ENCODE peak calls at places on chromosomes 3 and 15, in ten cellular contexts. One of them, this sample, is unnamed.

GRCh38 chr3:99845335-99845734 is 27.7 kb downstream of the CMSS1 start:
- DNase-seq in prostate gland: no peak
- DNase-seq in HL-60: peak
- DNase-seq in GM23338: no peak
- DNase-seq in HepG2: no peak
- DNase-seq in upper lobe of left lung: no peak
- DNase-seq in spleen: no peak
- DNase-seq in stomach: no peak
- DNase-seq in transverse colon: no peak
- DNase-seq in suprapubic skin: no peak
- DNase-seq in this sample: no peak

GRCh38 chr3:30658328-30659052 is 52.1 kb downstream of the TGFBR2 start:
- DNase-seq in prostate gland: no peak
- DNase-seq in HL-60: no peak
- DNase-seq in GM23338: no peak
- DNase-seq in HepG2: peak
- DNase-seq in upper lobe of left lung: peak
- DNase-seq in spleen: no peak
- DNase-seq in stomach: no peak
- DNase-seq in transverse colon: no peak
- DNase-seq in suprapubic skin: no peak
- DNase-seq in this sample: peak

GRCh38 chr3:41362638-41363559 is 163.6 kb downstream of the CTNNB1 start:
- DNase-seq in prostate gland: no peak
- DNase-seq in HL-60: no peak
- DNase-seq in GM23338: peak
- DNase-seq in HepG2: peak
- DNase-seq in upper lobe of left lung: no peak
- DNase-seq in spleen: no peak
- DNase-seq in stomach: no peak
- DNase-seq in transverse colon: no peak
- DNase-seq in suprapubic skin: no peak
- DNase-seq in this sample: no peak

GRCh38 chr15:25866251-25866650 is 3.1 kb upstream of the ATP10A start:
- DNase-seq in prostate gland: no peak
- DNase-seq in HL-60: no peak
- DNase-seq in GM23338: no peak
- DNase-seq in HepG2: no peak
- DNase-seq in upper lobe of left lung: no peak
- DNase-seq in spleen: no peak
- DNase-seq in stomach: no peak
- DNase-seq in transverse colon: no peak
- DNase-seq in suprapubic skin: no peak
- DNase-seq in this sample: no peak

GRCh38 chr3:5220667-5221431 is 33.3 kb downstream of the EDEM1 start:
- DNase-seq in prostate gland: no peak
- DNase-seq in HL-60: no peak
- DNase-seq in GM23338: no peak
- DNase-seq in HepG2: no peak
- DNase-seq in upper lobe of left lung: no peak
- DNase-seq in spleen: no peak
- DNase-seq in stomach: no peak
- DNase-seq in transverse colon: no peak
- DNase-seq in suprapubic skin: no peak
- DNase-seq in this sample: no peak

GRCh38 chr3:100869787-100870186 is 123.4 kb downstream of the ABI3BP start:
- DNase-seq in prostate gland: no peak
- DNase-seq in HL-60: no peak
- DNase-seq in GM23338: no peak
- DNase-seq in HepG2: no peak
- DNase-seq in upper lobe of left lung: no peak
- DNase-seq in spleen: no peak
- DNase-seq in stomach: no peak
- DNase-seq in transverse colon: no peak
- DNase-seq in suprapubic skin: no peak
- DNase-seq in this sample: no peak

GRCh38 chr3:10516835-10517465 is 11.6 kb upstream of the ATP2B2 start:
- DNase-seq in prostate gland: no peak
- DNase-seq in HL-60: no peak
- DNase-seq in GM23338: no peak
- DNase-seq in HepG2: no peak
- DNase-seq in upper lobe of left lung: peak
- DNase-seq in spleen: peak
- DNase-seq in stomach: no peak
- DNase-seq in transverse colon: no peak
- DNase-seq in suprapubic skin: peak
- DNase-seq in this sample: no peak

GRCh38 chr3:42702066-42702951 is at the start of gene HHATL:
- DNase-seq in prostate gland: no peak
- DNase-seq in HL-60: no peak
- DNase-seq in GM23338: no peak
- DNase-seq in HepG2: no peak
- DNase-seq in upper lobe of left lung: peak
- DNase-seq in spleen: no peak
- DNase-seq in stomach: peak
- DNase-seq in transverse colon: no peak
- DNase-seq in suprapubic skin: no peak
- DNase-seq in this sample: no peak

GRCh38 chr3:105473521-105474223 is 107.0 kb downstream of the ALCAM start:
- DNase-seq in prostate gland: no peak
- DNase-seq in HL-60: no peak
- DNase-seq in GM23338: no peak
- DNase-seq in HepG2: no peak
- DNase-seq in upper lobe of left lung: no peak
- DNase-seq in spleen: no peak
- DNase-seq in stomach: no peak
- DNase-seq in transverse colon: no peak
- DNase-seq in suprapubic skin: no peak
- DNase-seq in this sample: no peak

GRCh38 chr15:58453931-58454793 is 22.4 kb downstream of the LIPC start:
- DNase-seq in prostate gland: no peak
- DNase-seq in HL-60: peak
- DNase-seq in GM23338: no peak
- DNase-seq in HepG2: no peak
- DNase-seq in upper lobe of left lung: no peak
- DNase-seq in spleen: no peak
- DNase-seq in stomach: no peak
- DNase-seq in transverse colon: no peak
- DNase-seq in suprapubic skin: no peak
- DNase-seq in this sample: no peak

GRCh38 chr3:134295930-134296329 is 45.3 kb upstream of the RYK start:
- DNase-seq in prostate gland: no peak
- DNase-seq in HL-60: no peak
- DNase-seq in GM23338: no peak
- DNase-seq in HepG2: no peak
- DNase-seq in upper lobe of left lung: no peak
- DNase-seq in spleen: no peak
- DNase-seq in stomach: no peak
- DNase-seq in transverse colon: no peak
- DNase-seq in suprapubic skin: no peak
- DNase-seq in this sample: no peak

GRCh38 chr3:138113309-138113708 is 2.1 kb downstream of the DZIP1L start:
- DNase-seq in prostate gland: no peak
- DNase-seq in HL-60: no peak
- DNase-seq in GM23338: peak
- DNase-seq in HepG2: no peak
- DNase-seq in upper lobe of left lung: no peak
- DNase-seq in spleen: no peak
- DNase-seq in stomach: no peak
- DNase-seq in transverse colon: no peak
- DNase-seq in suprapubic skin: no peak
- DNase-seq in this sample: no peak

DNA sequence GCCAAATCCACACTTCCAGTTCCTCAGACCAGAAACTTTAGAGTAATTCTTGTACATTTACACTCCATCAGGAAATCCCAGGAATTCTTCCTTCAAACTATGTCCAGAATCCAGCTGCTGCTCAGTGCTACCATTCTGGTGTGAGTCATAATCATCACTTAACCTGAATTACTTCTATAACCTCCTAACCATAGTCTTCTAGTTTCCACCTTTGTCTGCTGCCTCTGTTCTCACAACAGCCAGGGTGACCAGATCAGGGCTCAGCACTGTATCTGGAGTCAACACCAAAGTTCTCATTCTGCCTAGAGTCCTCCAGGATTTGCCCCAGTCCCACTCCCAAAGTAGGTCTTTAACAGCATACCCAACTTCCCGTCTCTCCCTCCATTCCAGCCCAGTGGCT is 3.4 kb downstream of the CLDND1 start:
- DNase-seq in prostate gland: no peak
- DNase-seq in HL-60: no peak
- DNase-seq in GM23338: no peak
- DNase-seq in HepG2: no peak
- DNase-seq in upper lobe of left lung: no peak
- DNase-seq in spleen: no peak
- DNase-seq in stomach: no peak
- DNase-seq in transverse colon: no peak
- DNase-seq in suprapubic skin: no peak
- DNase-seq in this sample: no peak
- TF ChIP-seq POLR2AphosphoS5 in prostate gland: no peak
- TF ChIP-seq POLR2AphosphoS5 in HL-60: no peak
- TF ChIP-seq POLR2AphosphoS5 in GM23338: no peak
- TF ChIP-seq POLR2AphosphoS5 in HepG2: no peak
- TF ChIP-seq POLR2AphosphoS5 in upper lobe of left lung: no peak
- TF ChIP-seq POLR2AphosphoS5 in spleen: no peak
- TF ChIP-seq POLR2AphosphoS5 in stomach: no peak
- TF ChIP-seq POLR2AphosphoS5 in transverse colon: no peak
- TF ChIP-seq POLR2AphosphoS5 in suprapubic skin: no peak
- TF ChIP-seq POLR2AphosphoS5 in this sample: no peak

GRCh38 chr15:75455982-75456531 is 4.6 kb upstream of the SIN3A start:
- DNase-seq in prostate gland: no peak
- DNase-seq in HL-60: peak
- DNase-seq in GM23338: peak
- DNase-seq in HepG2: peak
- DNase-seq in upper lobe of left lung: peak
- DNase-seq in spleen: no peak
- DNase-seq in stomach: peak
- DNase-seq in transverse colon: peak
- DNase-seq in suprapubic skin: peak
- DNase-seq in this sample: no peak
- TF ChIP-seq POLR2AphosphoS5 in prostate gland: no peak
- TF ChIP-seq POLR2AphosphoS5 in HL-60: peak
- TF ChIP-seq POLR2AphosphoS5 in GM23338: no peak
- TF ChIP-seq POLR2AphosphoS5 in HepG2: peak
- TF ChIP-seq POLR2AphosphoS5 in upper lobe of left lung: peak
- TF ChIP-seq POLR2AphosphoS5 in spleen: peak
- TF ChIP-seq POLR2AphosphoS5 in stomach: no peak
- TF ChIP-seq POLR2AphosphoS5 in transverse colon: peak
- TF ChIP-seq POLR2AphosphoS5 in suprapubic skin: no peak
- TF ChIP-seq POLR2AphosphoS5 in this sample: no peak

DNA sequence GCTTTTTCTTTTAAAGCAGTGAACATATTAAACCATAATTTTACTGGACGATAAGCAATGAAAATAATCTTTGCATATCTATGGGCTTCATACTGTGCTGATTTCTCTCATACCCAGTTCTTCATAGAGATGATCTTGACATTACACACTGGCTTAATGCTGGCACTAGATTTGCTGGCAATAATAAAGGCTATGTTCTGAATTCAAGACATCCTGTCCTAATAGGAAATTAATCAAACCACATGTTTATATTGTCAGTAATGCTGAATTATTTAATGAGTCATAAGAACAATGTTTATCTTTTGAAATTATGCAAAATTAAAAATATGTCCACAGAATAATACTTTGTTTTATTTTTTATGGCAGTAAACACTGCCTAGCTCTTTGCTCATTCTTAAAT is 643.2 kb downstream of the OTOL1 start:
- DNase-seq in prostate gland: no peak
- DNase-seq in HL-60: no peak
- DNase-seq in GM23338: no peak
- DNase-seq in HepG2: no peak
- DNase-seq in upper lobe of left lung: no peak
- DNase-seq in spleen: no peak
- DNase-seq in stomach: no peak
- DNase-seq in transverse colon: no peak
- DNase-seq in suprapubic skin: no peak
- DNase-seq in this sample: no peak
- TF ChIP-seq POLR2AphosphoS5 in prostate gland: no peak
- TF ChIP-seq POLR2AphosphoS5 in HL-60: no peak
- TF ChIP-seq POLR2AphosphoS5 in GM23338: no peak
- TF ChIP-seq POLR2AphosphoS5 in HepG2: no peak
- TF ChIP-seq POLR2AphosphoS5 in upper lobe of left lung: no peak
- TF ChIP-seq POLR2AphosphoS5 in spleen: no peak
- TF ChIP-seq POLR2AphosphoS5 in stomach: no peak
- TF ChIP-seq POLR2AphosphoS5 in transverse colon: no peak
- TF ChIP-seq POLR2AphosphoS5 in suprapubic skin: no peak
- TF ChIP-seq POLR2AphosphoS5 in this sample: no peak

GRCh38 chr3:120602682-120603081 is 6.5 kb downstream of the NDUFB4 start:
- DNase-seq in prostate gland: no peak
- DNase-seq in HL-60: no peak
- DNase-seq in GM23338: no peak
- DNase-seq in HepG2: no peak
- DNase-seq in upper lobe of left lung: no peak
- DNase-seq in spleen: no peak
- DNase-seq in stomach: no peak
- DNase-seq in transverse colon: no peak
- DNase-seq in suprapubic skin: no peak
- DNase-seq in this sample: no peak
- TF ChIP-seq POLR2AphosphoS5 in prostate gland: no peak
- TF ChIP-seq POLR2AphosphoS5 in HL-60: peak
- TF ChIP-seq POLR2AphosphoS5 in GM23338: no peak
- TF ChIP-seq POLR2AphosphoS5 in HepG2: no peak
- TF ChIP-seq POLR2AphosphoS5 in upper lobe of left lung: no peak
- TF ChIP-seq POLR2AphosphoS5 in spleen: peak
- TF ChIP-seq POLR2AphosphoS5 in stomach: no peak
- TF ChIP-seq POLR2AphosphoS5 in transverse colon: no peak
- TF ChIP-seq POLR2AphosphoS5 in suprapubic skin: no peak
- TF ChIP-seq POLR2AphosphoS5 in this sample: no peak

This sample was measured in Panc1.